ENCODE peak calls at places on chromosomes 11 and 22, in six cellular contexts. G, V, L, Z, T and K are unnamed samples.

GRCh38 chr11:131675489-131675888 is 305.1 kb downstream of the NTM start:
- DNase-seq in G (no peak), V (no peak), L (no peak), Z (no peak), T (no peak), K (no peak)

GRCh38 chr11:48062649-48063048 is 82.3 kb downstream of the PTPRJ start:
- DNase-seq in G (no peak), V (no peak), L (no peak), Z (no peak), T (no peak), K (no peak)

GRCh38 chr11:115759622-115760527 is 255.7 kb upstream of the CADM1 start:
- DNase-seq in G (peak; percentile 66), V (peak; percentile 57), L (no peak), Z (peak; percentile 73), T (peak; percentile 33), K (peak; percentile 50)

GRCh38 chr11:115765803-115766239 is 261.6 kb upstream of the CADM1 start:
- DNase-seq in G (no peak), V (no peak), L (no peak), Z (no peak), T (no peak), K (no peak)

GRCh38 chr11:67439321-67440228 is 2.1 kb upstream of the PTPRCAP start:
- DNase-seq in G (no peak), V (peak; percentile 62), L (no peak), Z (no peak), T (no peak), K (no peak)

GRCh38 chr11:75785187-75785586 is 16.6 kb downstream of the DGAT2 start:
- DNase-seq in G (no peak), V (no peak), L (no peak), Z (no peak), T (no peak), K (no peak)

GRCh38 chr22:32480238-32480637 is 5.6 kb downstream of the FBXO7 start:
- DNase-seq in G (no peak), V (no peak), L (no peak), Z (no peak), T (no peak), K (no peak)

GRCh38 chr11:60251485-60252207 is 8.7 kb upstream of the MS4A4E start:
- DNase-seq in G (no peak), V (peak; percentile 70), L (no peak), Z (peak; percentile 63), T (peak; percentile 45), K (peak; percentile 42)

GRCh38 chr11:113163291-113164030 is 150.9 kb upstream of the TTC12 start:
- DNase-seq in G (no peak), V (no peak), L (no peak), Z (no peak), T (no peak), K (peak; percentile 34)

GRCh38 chr11:134332189-134332631 is 422 bp downstream of the GLB1L2 start:
- DNase-seq in G (no peak), V (peak; percentile 33), L (no peak), Z (peak; percentile 75), T (peak; percentile 35), K (peak; percentile 50)

GRCh38 chr22:46450931-46451660 is 86.3 kb downstream of the CELSR1 start:
- DNase-seq in G (no peak), V (no peak), L (no peak), Z (no peak), T (no peak), K (no peak)
- H3K27me3 ChIP-seq in G (no peaks in the 10 kb centered on the region), V (no peaks in the 10 kb centered on the region), L (no peaks in the 10 kb centered on the region), Z (no peaks in the 10 kb centered on the region), T (no peaks in the 10 kb centered on the region), K (no peaks in the 10 kb centered on the region)

DNA sequence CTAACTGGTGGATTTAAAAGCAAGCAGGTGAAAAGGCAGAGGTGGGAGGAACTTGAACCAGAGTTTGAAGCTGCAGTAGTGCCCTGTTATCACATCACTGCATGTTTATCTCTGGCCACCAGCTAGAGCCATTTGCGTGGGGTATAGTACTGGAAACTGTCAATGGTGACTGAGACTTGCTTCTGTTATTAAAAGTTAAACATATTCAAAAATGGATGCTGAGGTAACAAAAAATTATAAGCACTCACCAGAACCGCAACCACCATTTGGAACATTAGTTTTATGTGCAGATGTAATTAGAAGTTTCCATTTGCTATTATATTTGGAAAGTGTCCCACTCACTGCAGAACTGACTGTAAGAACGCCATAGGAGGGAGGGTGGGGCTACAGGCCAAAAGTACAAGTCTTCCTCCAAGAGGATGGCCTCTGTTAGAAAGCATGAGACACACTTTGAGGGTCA is 1.2 kb upstream of the CD59 start:
- DNase-seq in G (no peak), V (no peak), L (no peak), Z (no peak), T (no peak), K (no peak)
- H3K4me3 ChIP-seq in G (no peak overlapping the region), V (no peak overlapping the region), L (no peak overlapping the region), Z (no peak overlapping the region), T (no peak overlapping the region), K (no peak overlapping the region)

DNA sequence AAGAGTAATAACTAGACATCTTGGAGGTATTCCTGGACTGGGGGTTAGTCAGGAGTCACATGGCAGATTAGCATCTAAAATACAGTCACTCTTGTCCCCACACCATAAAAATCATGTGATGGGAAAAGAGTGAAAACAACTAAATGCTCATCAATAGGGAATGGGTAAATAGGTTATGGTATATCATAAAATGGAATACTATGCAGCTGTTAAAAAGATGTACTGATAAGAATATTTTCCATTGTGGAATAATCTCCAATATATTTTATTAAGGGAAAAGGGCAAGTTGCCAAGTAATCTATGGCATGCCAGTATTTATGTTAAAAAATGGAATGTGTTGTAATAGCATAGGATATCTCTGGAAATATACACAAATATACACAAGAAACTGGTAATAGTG is 6.6 kb upstream of the PIK3C2A start:
- DNase-seq in G (no peak), V (no peak), L (no peak), Z (no peak), T (no peak), K (no peak)
- H3K27ac ChIP-seq in G (no peak overlapping the region), V (no peak overlapping the region), L (no peak overlapping the region), Z (no peak overlapping the region), T (no peak overlapping the region), K (no peak overlapping the region)

DNA sequence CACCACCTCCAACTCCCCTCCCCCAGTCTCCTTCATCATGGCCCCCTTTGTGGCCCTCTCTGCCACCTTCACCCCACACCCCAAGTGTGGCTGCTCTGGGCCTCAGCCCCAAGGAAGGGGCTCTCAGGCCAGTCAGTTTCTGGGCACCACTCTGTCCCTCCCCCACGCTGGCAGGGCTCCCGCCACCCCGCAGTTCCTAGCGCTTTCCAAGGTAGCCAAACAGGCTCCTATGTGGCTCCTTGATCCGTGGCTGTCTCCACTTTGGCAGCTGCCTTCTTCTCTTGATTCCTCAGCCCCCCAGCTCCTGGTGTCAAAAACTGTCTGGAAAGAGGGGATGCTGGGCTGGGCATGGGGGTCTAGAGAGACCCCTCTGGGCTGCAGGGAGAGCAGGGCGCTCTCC is 10.4 kb upstream of the CACNA1I start:
- DNase-seq in G (no peak), V (no peak), L (no peak), Z (no peak), T (no peak), K (no peak)
- H3K27me3 ChIP-seq in G (peaks cover 74% of the 10 kb centered on the region), V (peaks cover 18% of the 10 kb centered on the region), L (peaks cover 13% of the 10 kb centered on the region), Z (peaks cover 82% of the 10 kb centered on the region), T (peaks cover 53% of the 10 kb centered on the region), K (no peaks in the 10 kb centered on the region)

GRCh38 chr22:23566716-23567475 is 13.2 kb downstream of the IGLL1 start:
- DNase-seq in G (no peak), V (no peak), L (no peak), Z (no peak), T (no peak), K (no peak)
- H3K4me3 ChIP-seq in G (no peak overlapping the region), V (no peak overlapping the region), L (peak overlapping the region; percentile 62), Z (peak overlapping the region; percentile 54), T (peak overlapping the region; percentile 71), K (peak overlapping the region; percentile 63)

GRCh38 chr22:50148991-50149721 is 21.4 kb upstream of the PANX2 start:
- DNase-seq in G (peak; percentile 88), V (peak; percentile 76), L (no peak), Z (peak; percentile 78), T (peak; percentile 55), K (peak; percentile 48)
- H3K27ac ChIP-seq in G (no peak overlapping the region), V (no peak overlapping the region), L (no peak overlapping the region), Z (no peak overlapping the region), T (no peak overlapping the region), K (no peak overlapping the region)

GRCh38 chr11:61514050-61514917 is 5.7 kb downstream of the LRRC10B start:
- DNase-seq in G (no peak), V (no peak), L (no peak), Z (peak; percentile 38), T (no peak), K (no peak)
- H3K27me3 ChIP-seq in G (peaks cover 24% of the 10 kb centered on the region), V (no peaks in the 10 kb centered on the region), L (peaks cover 10% of the 10 kb centered on the region), Z (peaks cover 23% of the 10 kb centered on the region), T (peaks cover 14% of the 10 kb centered on the region), K (no peaks in the 10 kb centered on the region)